ENCODE peak calls at places on chromosome 12, in nine cellular contexts. X is stimulated activated CD4-positive, alpha-beta T cell treated with anti-CD3 and anti-CD28 coated beads, Interleukin-15, amount 100 ng/mL, for 24 hours; B is suprapubic skin; S is heart left ventricle; N is GDM1; G is stomach; F is WTC11; P is LoVo; A is naive thymus-derived CD4-positive, alpha-beta T cell. L is an unnamed sample.

GRCh38 chr12:29505078-29505477 is 7.6 kb upstream of the OVCH1 start:
- DNase-seq in X (no peak), G (no peak), N (no peak), S (no peak), B (no peak), P (no peak), F (no peak), A (no peak), L (no peak)

GRCh38 chr12:122974892-122975789 is at the start of gene OGFOD2:
- DNase-seq in A (peak), G (peak), F (peak), X (peak), P (peak), N (peak), B (peak), S (peak), L (peak)

GRCh38 chr12:46915082-46915481 is 89.3 kb upstream of the SLC38A4 start:
- DNase-seq in X (no peak), N (no peak), F (no peak), A (no peak), S (no peak), P (peak), B (peak), G (no peak), L (no peak)

GRCh38 chr12:4203772-4204376 is 69.7 kb upstream of the CCND2 start:
- DNase-seq in N (no peak), B (no peak), S (no peak), A (no peak), F (no peak), G (no peak), X (no peak), P (no peak), L (no peak)

GRCh38 chr12:72330291-72330690 is 58.1 kb downstream of the TRHDE start:
- DNase-seq in B (no peak), X (no peak), S (no peak), A (no peak), N (no peak), P (no peak), G (no peak), F (peak), L (no peak)

GRCh38 chr12:51470116-51470515 is 45.5 kb downstream of the SLC4A8 start:
- DNase-seq in N (no peak), A (no peak), G (no peak), S (no peak), B (no peak), P (no peak), X (no peak), F (no peak), L (no peak)

GRCh38 chr12:89650239-89650638 is 58.4 kb downstream of the ATP2B1 start:
- DNase-seq in S (no peak), B (no peak), N (no peak), X (no peak), A (no peak), G (no peak), F (no peak), P (no peak), L (no peak)

GRCh38 chr12:52155048-52155868 is 36.6 kb downstream of the KRT80 start:
- DNase-seq in P (no peak), B (no peak), N (no peak), X (no peak), S (peak), A (peak), F (no peak), G (no peak), L (no peak)

GRCh38 chr12:7905071-7905470 is 30.9 kb downstream of the SLC2A3 start:
- DNase-seq in S (no peak), G (no peak), N (no peak), F (no peak), P (peak), X (no peak), B (no peak), A (no peak), L (peak)